ENCODE peak calls at places on chromosomes 3 and 15, in four cellular contexts. W is left ventricle myocardium superior, Q is germinal center, E is COLO829. F is an unnamed sample.

GRCh38 chr3:107297597-107297996 is 79.6 kb upstream of the CCDC54 start:
- DNase-seq in W (no peak), Q (no peak), E (no peak), F (no peak)

GRCh38 chr3:102896851-102897621 is 462.2 kb downstream of the ZPLD1 start:
- DNase-seq in W (no peak), Q (no peak), E (no peak), F (no peak)

GRCh38 chr15:45666119-45666875 is 31.5 kb downstream of the SQOR start:
- DNase-seq in W (no peak), Q (no peak), E (no peak), F (no peak)

GRCh38 chr3:120693439-120694172 is 11.6 kb upstream of the HGD start:
- DNase-seq in W (no peak), Q (no peak), E (peak; percentile 25), F (peak; percentile 37)

GRCh38 chr3:179969525-179969924 is 67.2 kb downstream of the PEX5L start:
- DNase-seq in W (no peak), Q (no peak), E (no peak), F (peak; percentile 21)

GRCh38 chr15:38069506-38069905 is 135.1 kb downstream of the TMCO5A start:
- DNase-seq in W (peak; percentile 40), Q (no peak), E (peak; percentile 36), F (peak; percentile 67)

GRCh38 chr3:197462808-197463207 is 93.0 kb downstream of the BDH1 start:
- DNase-seq in W (no peak), Q (no peak), E (no peak), F (no peak)

GRCh38 chr15:92097473-92098178 is 244.1 kb downstream of the SLCO3A1 start:
- DNase-seq in W (no peak), Q (peak; percentile 55), E (peak; percentile 77), F (peak; percentile 82)

GRCh38 chr3:195025881-195026200 is 245.1 kb downstream of the XXYLT1 start:
- DNase-seq in W (no peak), Q (no peak), E (no peak), F (no peak)

GRCh38 chr15:56736308-56736707 is 3.0 kb upstream of the ZNF280D start:
- DNase-seq in W (no peak), Q (no peak), E (peak; percentile 13), F (no peak)

GRCh38 chr15:66231421-66232266 is 21.9 kb downstream of the MEGF11 start:
- DNase-seq in W (no peak), Q (no peak), E (no peak), F (no peak)

GRCh38 chr3:119492128-119492527 is 6.2 kb upstream of the TIMMDC1 start:
- DNase-seq in W (no peak), Q (no peak), E (no peak), F (no peak)

GRCh38 chr15:55250392-55250791 is 39.2 kb downstream of the RAB27A start:
- DNase-seq in W (no peak), Q (no peak), E (no peak), F (peak; percentile 79)

GRCh38 chr3:64687781-64688515 is at the start of gene ADAMTS9:
- DNase-seq in W (peak; percentile 86), Q (no peak), E (no peak), F (peak; percentile 85)

GRCh38 chr3:136916200-136916599 is 41.6 kb upstream of the IL20RB start:
- DNase-seq in W (no peak), Q (no peak), E (no peak), F (no peak)

GRCh38 chr15:74500401-74500800 is 39.4 kb upstream of the UBL7 start:
- DNase-seq in W (no peak), Q (no peak), E (no peak), F (no peak)

F was measured in GM03348.